ENCODE peak calls at places on chromosomes 12 and 14, in nine cellular contexts. One of them, this sample, is unnamed.

GRCh38 chr12:125683748-125684381 is 618.6 kb downstream of the AACS start:
- DNase-seq in left ventricle myocardium inferior: no peak
- DNase-seq in vagina: no peak
- DNase-seq in endothelial cell of umbilical vein: no peak
- DNase-seq in CD4-positive, alpha-beta T cell: no peak
- DNase-seq in NB4: peak; percentile 16
- DNase-seq in A673: no peak
- DNase-seq in OCI-LY7: peak; percentile 61
- DNase-seq in DND-41: no peak
- DNase-seq in this sample: no peak

GRCh38 chr14:60649815-60650381 is 621 bp upstream of the SIX1 start:
- DNase-seq in left ventricle myocardium inferior: no peak
- DNase-seq in A673: peak; percentile 42
- DNase-seq in CD4-positive, alpha-beta T cell: no peak
- DNase-seq in DND-41: no peak
- DNase-seq in NB4: peak; percentile 14
- DNase-seq in endothelial cell of umbilical vein: no peak
- DNase-seq in vagina: no peak
- DNase-seq in OCI-LY7: no peak
- DNase-seq in this sample: no peak

GRCh38 chr12:68883151-68883550 is 49.8 kb downstream of the CPM start:
- DNase-seq in endothelial cell of umbilical vein: no peak
- DNase-seq in NB4: no peak
- DNase-seq in DND-41: no peak
- DNase-seq in OCI-LY7: no peak
- DNase-seq in CD4-positive, alpha-beta T cell: no peak
- DNase-seq in A673: no peak
- DNase-seq in vagina: no peak
- DNase-seq in left ventricle myocardium inferior: no peak
- DNase-seq in this sample: no peak

GRCh38 chr14:38309522-38310262 is 53.8 kb upstream of the CLEC14A start:
- DNase-seq in DND-41: no peak
- DNase-seq in CD4-positive, alpha-beta T cell: no peak
- DNase-seq in endothelial cell of umbilical vein: no peak
- DNase-seq in A673: peak; percentile 37
- DNase-seq in left ventricle myocardium inferior: no peak
- DNase-seq in vagina: no peak
- DNase-seq in OCI-LY7: no peak
- DNase-seq in NB4: no peak
- DNase-seq in this sample: no peak

GRCh38 chr14:54976316-54976715 is 50.6 kb downstream of the WDHD1 start:
- DNase-seq in DND-41: no peak
- DNase-seq in OCI-LY7: no peak
- DNase-seq in vagina: no peak
- DNase-seq in left ventricle myocardium inferior: no peak
- DNase-seq in NB4: peak; percentile 2
- DNase-seq in CD4-positive, alpha-beta T cell: no peak
- DNase-seq in A673: peak; percentile 32
- DNase-seq in endothelial cell of umbilical vein: peak; percentile 70
- DNase-seq in this sample: no peak

GRCh38 chr12:79873223-79873622 is 61.7 kb downstream of the PPP1R12A start:
- DNase-seq in A673: no peak
- DNase-seq in endothelial cell of umbilical vein: no peak
- DNase-seq in vagina: no peak
- DNase-seq in CD4-positive, alpha-beta T cell: no peak
- DNase-seq in OCI-LY7: no peak
- DNase-seq in left ventricle myocardium inferior: no peak
- DNase-seq in DND-41: no peak
- DNase-seq in NB4: no peak
- DNase-seq in this sample: no peak

GRCh38 chr12:1217191-1217949 is 226.3 kb downstream of the ERC1 start:
- DNase-seq in NB4: no peak
- DNase-seq in A673: peak; percentile 38
- DNase-seq in left ventricle myocardium inferior: no peak
- DNase-seq in vagina: no peak
- DNase-seq in CD4-positive, alpha-beta T cell: no peak
- DNase-seq in endothelial cell of umbilical vein: peak; percentile 89
- DNase-seq in DND-41: no peak
- DNase-seq in OCI-LY7: no peak
- DNase-seq in this sample: no peak

GRCh38 chr12:27474344-27474743 is 27.8 kb downstream of the SMCO2 start:
- DNase-seq in NB4: no peak
- DNase-seq in left ventricle myocardium inferior: no peak
- DNase-seq in A673: no peak
- DNase-seq in CD4-positive, alpha-beta T cell: no peak
- DNase-seq in vagina: no peak
- DNase-seq in OCI-LY7: no peak
- DNase-seq in endothelial cell of umbilical vein: no peak
- DNase-seq in DND-41: no peak
- DNase-seq in this sample: no peak

GRCh38 chr14:104601786-104602185 is 2.8 kb downstream of the TMEM179 start:
- DNase-seq in OCI-LY7: no peak
- DNase-seq in NB4: no peak
- DNase-seq in endothelial cell of umbilical vein: no peak
- DNase-seq in DND-41: no peak
- DNase-seq in vagina: no peak
- DNase-seq in A673: no peak
- DNase-seq in left ventricle myocardium inferior: no peak
- DNase-seq in CD4-positive, alpha-beta T cell: peak; percentile 10
- DNase-seq in this sample: no peak

GRCh38 chr14:64556526-64556925 is 6.8 kb downstream of the PPP1R36 start:
- DNase-seq in DND-41: no peak
- DNase-seq in vagina: no peak
- DNase-seq in left ventricle myocardium inferior: no peak
- DNase-seq in A673: peak; percentile 40
- DNase-seq in NB4: peak; percentile 92
- DNase-seq in OCI-LY7: no peak
- DNase-seq in endothelial cell of umbilical vein: no peak
- DNase-seq in CD4-positive, alpha-beta T cell: no peak
- DNase-seq in this sample: no peak

GRCh38 chr14:67618617-67619063 is 1.1 kb upstream of the ARG2 start:
- DNase-seq in vagina: no peak
- DNase-seq in NB4: peak; percentile 71
- DNase-seq in OCI-LY7: peak; percentile 72
- DNase-seq in DND-41: peak; percentile 16
- DNase-seq in left ventricle myocardium inferior: no peak
- DNase-seq in CD4-positive, alpha-beta T cell: no peak
- DNase-seq in A673: peak; percentile 90
- DNase-seq in endothelial cell of umbilical vein: peak; percentile 82
- DNase-seq in this sample: no peak

GRCh38 chr14:67971627-67972625 is 152.3 kb downstream of the RAD51B start:
- DNase-seq in CD4-positive, alpha-beta T cell: no peak
- DNase-seq in DND-41: no peak
- DNase-seq in left ventricle myocardium inferior: no peak
- DNase-seq in A673: no peak
- DNase-seq in OCI-LY7: no peak
- DNase-seq in NB4: no peak
- DNase-seq in vagina: no peak
- DNase-seq in endothelial cell of umbilical vein: no peak
- DNase-seq in this sample: no peak

GRCh38 chr12:6821271-6821673 is 349 bp upstream of the GPR162 start:
- DNase-seq in NB4: peak; percentile 88
- DNase-seq in left ventricle myocardium inferior: peak; percentile 80
- DNase-seq in OCI-LY7: peak; percentile 43
- DNase-seq in CD4-positive, alpha-beta T cell: no peak
- DNase-seq in endothelial cell of umbilical vein: peak; percentile 83
- DNase-seq in DND-41: peak; percentile 62
- DNase-seq in A673: peak; percentile 80
- DNase-seq in vagina: no peak
- DNase-seq in this sample: peak; percentile 82

GRCh38 chr14:90778468-90779255 is 37.6 kb downstream of the TTC7B start:
- DNase-seq in vagina: peak; percentile 87
- DNase-seq in CD4-positive, alpha-beta T cell: no peak
- DNase-seq in OCI-LY7: no peak
- DNase-seq in A673: peak; percentile 44
- DNase-seq in left ventricle myocardium inferior: no peak
- DNase-seq in NB4: no peak
- DNase-seq in endothelial cell of umbilical vein: no peak
- DNase-seq in DND-41: no peak
- DNase-seq in this sample: no peak

GRCh38 chr12:53067074-53067992 is 11.9 kb downstream of the SPRYD3 start:
- DNase-seq in A673: no peak
- DNase-seq in DND-41: no peak
- DNase-seq in endothelial cell of umbilical vein: peak; percentile 27
- DNase-seq in CD4-positive, alpha-beta T cell: no peak
- DNase-seq in OCI-LY7: no peak
- DNase-seq in vagina: no peak
- DNase-seq in NB4: no peak
- DNase-seq in left ventricle myocardium inferior: no peak
- DNase-seq in this sample: no peak

GRCh38 chr12:129201029-129201428 is 347.8 kb downstream of the GLT1D1 start:
- DNase-seq in DND-41: no peak
- DNase-seq in vagina: no peak
- DNase-seq in left ventricle myocardium inferior: no peak
- DNase-seq in A673: no peak
- DNase-seq in OCI-LY7: no peak
- DNase-seq in CD4-positive, alpha-beta T cell: no peak
- DNase-seq in endothelial cell of umbilical vein: no peak
- DNase-seq in NB4: no peak
- DNase-seq in this sample: no peak

GRCh38 chr14:43877351-43877900 is 629.7 kb downstream of the FSCB start:
- DNase-seq in left ventricle myocardium inferior: no peak
- DNase-seq in DND-41: no peak
- DNase-seq in endothelial cell of umbilical vein: no peak
- DNase-seq in vagina: no peak
- DNase-seq in NB4: no peak
- DNase-seq in A673: peak; percentile 12
- DNase-seq in OCI-LY7: no peak
- DNase-seq in CD4-positive, alpha-beta T cell: no peak
- DNase-seq in this sample: no peak

GRCh38 chr12:25855716-25856115 is 102.8 kb upstream of the RASSF8 start:
- DNase-seq in DND-41: no peak
- DNase-seq in left ventricle myocardium inferior: no peak
- DNase-seq in A673: no peak
- DNase-seq in OCI-LY7: no peak
- DNase-seq in CD4-positive, alpha-beta T cell: no peak
- DNase-seq in vagina: no peak
- DNase-seq in endothelial cell of umbilical vein: peak; percentile 92
- DNase-seq in NB4: no peak
- DNase-seq in this sample: no peak

GRCh38 chr14:58078068-58078467 is 73.9 kb downstream of the ARMH4 start:
- DNase-seq in A673: peak; percentile 27
- DNase-seq in vagina: no peak
- DNase-seq in CD4-positive, alpha-beta T cell: no peak
- DNase-seq in DND-41: no peak
- DNase-seq in NB4: no peak
- DNase-seq in left ventricle myocardium inferior: no peak
- DNase-seq in OCI-LY7: no peak
- DNase-seq in endothelial cell of umbilical vein: no peak
- DNase-seq in this sample: no peak

GRCh38 chr12:97713972-97714588 is 251.5 kb downstream of the RMST start:
- DNase-seq in A673: no peak
- DNase-seq in endothelial cell of umbilical vein: no peak
- DNase-seq in vagina: no peak
- DNase-seq in NB4: no peak
- DNase-seq in left ventricle myocardium inferior: no peak
- DNase-seq in OCI-LY7: no peak
- DNase-seq in CD4-positive, alpha-beta T cell: no peak
- DNase-seq in DND-41: no peak
- DNase-seq in this sample: no peak

GRCh38 chr12:97713217-97713616 is 250.6 kb downstream of the RMST start:
- DNase-seq in NB4: no peak
- DNase-seq in DND-41: no peak
- DNase-seq in A673: no peak
- DNase-seq in OCI-LY7: no peak
- DNase-seq in CD4-positive, alpha-beta T cell: no peak
- DNase-seq in left ventricle myocardium inferior: no peak
- DNase-seq in endothelial cell of umbilical vein: no peak
- DNase-seq in vagina: no peak
- DNase-seq in this sample: no peak

GRCh38 chr12:97711392-97711791 is 248.8 kb downstream of the RMST start:
- DNase-seq in A673: no peak
- DNase-seq in OCI-LY7: no peak
- DNase-seq in NB4: no peak
- DNase-seq in DND-41: no peak
- DNase-seq in endothelial cell of umbilical vein: no peak
- DNase-seq in left ventricle myocardium inferior: no peak
- DNase-seq in vagina: no peak
- DNase-seq in CD4-positive, alpha-beta T cell: no peak
- DNase-seq in this sample: no peak

DNA sequence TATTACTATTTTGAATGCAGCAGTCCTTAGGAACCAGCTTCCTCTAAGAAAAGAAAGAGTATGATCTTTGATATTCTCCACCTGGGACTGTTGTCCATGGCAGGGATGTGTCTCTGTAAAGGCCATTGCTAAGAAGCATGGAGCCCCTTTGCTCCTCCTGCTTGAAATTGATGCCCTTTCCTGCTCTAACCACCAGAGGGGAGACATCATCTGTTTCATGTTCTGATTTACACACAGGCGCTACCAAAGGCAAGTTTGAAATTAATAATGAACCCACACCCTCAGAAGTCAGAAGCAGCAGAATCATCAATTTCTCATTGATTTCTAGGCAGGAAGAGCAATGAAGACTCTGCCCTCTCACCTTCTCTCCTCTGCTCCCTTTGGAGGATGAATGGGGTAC is 253.8 kb downstream of the RMST start:
- DNase-seq in endothelial cell of umbilical vein: no peak
- DNase-seq in A673: peak; percentile 22
- DNase-seq in vagina: no peak
- DNase-seq in NB4: peak; percentile 27
- DNase-seq in CD4-positive, alpha-beta T cell: no peak
- DNase-seq in OCI-LY7: peak; percentile 8
- DNase-seq in left ventricle myocardium inferior: no peak
- DNase-seq in DND-41: no peak
- DNase-seq in this sample: no peak
- TF ChIP-seq CTCF in endothelial cell of umbilical vein: no peak
- TF ChIP-seq CTCF in A673: peak; percentile 43
- TF ChIP-seq CTCF in vagina: peak; percentile 11
- TF ChIP-seq CTCF in NB4: peak; percentile 29
- TF ChIP-seq CTCF in CD4-positive, alpha-beta T cell: no peak
- TF ChIP-seq CTCF in OCI-LY7: peak; percentile 56
- TF ChIP-seq CTCF in left ventricle myocardium inferior: peak; percentile 41
- TF ChIP-seq CTCF in DND-41: peak; percentile 45
- TF ChIP-seq CTCF in this sample: no peak

GRCh38 chr12:59070534-59070933 is 150.2 kb upstream of the LRIG3 start:
- DNase-seq in DND-41: no peak
- DNase-seq in NB4: no peak
- DNase-seq in left ventricle myocardium inferior: no peak
- DNase-seq in CD4-positive, alpha-beta T cell: no peak
- DNase-seq in endothelial cell of umbilical vein: peak; percentile 78
- DNase-seq in OCI-LY7: no peak
- DNase-seq in vagina: no peak
- DNase-seq in A673: no peak
- DNase-seq in this sample: no peak
- TF ChIP-seq CTCF in DND-41: no peak
- TF ChIP-seq CTCF in NB4: no peak
- TF ChIP-seq CTCF in left ventricle myocardium inferior: no peak
- TF ChIP-seq CTCF in CD4-positive, alpha-beta T cell: no peak
- TF ChIP-seq CTCF in endothelial cell of umbilical vein: no peak
- TF ChIP-seq CTCF in OCI-LY7: no peak
- TF ChIP-seq CTCF in vagina: no peak
- TF ChIP-seq CTCF in A673: no peak
- TF ChIP-seq CTCF in this sample: no peak

GRCh38 chr12:2242206-2242605 is 189.4 kb downstream of the CACNA1C start:
- DNase-seq in CD4-positive, alpha-beta T cell: no peak
- DNase-seq in vagina: no peak
- DNase-seq in NB4: no peak
- DNase-seq in left ventricle myocardium inferior: no peak
- DNase-seq in A673: no peak
- DNase-seq in DND-41: no peak
- DNase-seq in endothelial cell of umbilical vein: no peak
- DNase-seq in OCI-LY7: no peak
- DNase-seq in this sample: no peak
- TF ChIP-seq CTCF in CD4-positive, alpha-beta T cell: no peak
- TF ChIP-seq CTCF in vagina: no peak
- TF ChIP-seq CTCF in NB4: no peak
- TF ChIP-seq CTCF in left ventricle myocardium inferior: no peak
- TF ChIP-seq CTCF in A673: no peak
- TF ChIP-seq CTCF in DND-41: no peak
- TF ChIP-seq CTCF in endothelial cell of umbilical vein: no peak
- TF ChIP-seq CTCF in OCI-LY7: no peak
- TF ChIP-seq CTCF in this sample: no peak

GRCh38 chr12:48454675-48455074 is 17.7 kb upstream of the ANP32D start:
- DNase-seq in endothelial cell of umbilical vein: peak; percentile 59
- DNase-seq in DND-41: no peak
- DNase-seq in vagina: no peak
- DNase-seq in NB4: peak; percentile 45
- DNase-seq in CD4-positive, alpha-beta T cell: no peak
- DNase-seq in OCI-LY7: peak; percentile 11
- DNase-seq in left ventricle myocardium inferior: no peak
- DNase-seq in A673: peak; percentile 53
- DNase-seq in this sample: no peak
- TF ChIP-seq CTCF in endothelial cell of umbilical vein: peak; percentile 30
- TF ChIP-seq CTCF in DND-41: peak; percentile 46
- TF ChIP-seq CTCF in vagina: no peak
- TF ChIP-seq CTCF in NB4: peak; percentile 30
- TF ChIP-seq CTCF in CD4-positive, alpha-beta T cell: peak; percentile 58
- TF ChIP-seq CTCF in OCI-LY7: peak; percentile 57
- TF ChIP-seq CTCF in left ventricle myocardium inferior: peak; percentile 70
- TF ChIP-seq CTCF in A673: peak; percentile 58
- TF ChIP-seq CTCF in this sample: peak; percentile 44

This sample was measured in CD14-positive monocyte.